ENCODE peak calls at places on chromosome 10, in seven cellular contexts. V is KG1; B is amygdala; I is left ventricle myocardium superior; G is fibroblast of pulmonary artery; A is central memory CD4-positive, alpha-beta T cell; N is NAMALWA. K is an unnamed sample.

GRCh38 chr10:114172776-114173555 is 1.0 kb downstream of the CCDC186 start:
- DNase-seq in G (no peak), B (no peak), N (peak; percentile 24), I (no peak), A (peak; percentile 4), V (peak; percentile 15), K (no peak)

GRCh38 chr10:30763933-30764332 is 134.4 kb upstream of the LYZL2 start:
- DNase-seq in A (no peak), I (no peak), G (no peak), N (no peak), B (no peak), V (no peak), K (no peak)

GRCh38 chr10:102744374-102745051 is 765 bp downstream of the WBP1L start:
- DNase-seq in G (no peak), I (no peak), A (peak; percentile 1), V (no peak), N (peak; percentile 47), B (no peak), K (no peak)

GRCh38 chr10:70650104-70650503 is 22.2 kb upstream of the ADAMTS14 start:
- DNase-seq in N (no peak), G (no peak), V (no peak), B (no peak), A (no peak), I (no peak), K (no peak)

GRCh38 chr10:60399343-60399742 is 9.7 kb upstream of the ANK3 start:
- DNase-seq in N (no peak), A (no peak), B (no peak), V (no peak), I (no peak), G (no peak), K (no peak)

GRCh38 chr10:91420868-91421267 is 10.7 kb downstream of the HECTD2 start:
- DNase-seq in B (no peak), N (no peak), G (peak; percentile 30), V (no peak), I (no peak), A (no peak), K (no peak)

GRCh38 chr10:352476-353235 is 217.4 kb downstream of the ZMYND11 start:
- DNase-seq in G (no peak), N (no peak), B (no peak), A (no peak), I (no peak), V (no peak), K (no peak)

GRCh38 chr10:26486304-26486703 is 48.2 kb downstream of the APBB1IP start:
- DNase-seq in V (no peak), I (no peak), A (no peak), N (no peak), B (no peak), G (peak; percentile 86), K (no peak)

GRCh38 chr10:27661511-27662286 is 83.9 kb downstream of the MKX start:
- DNase-seq in A (no peak), V (no peak), I (no peak), B (no peak), G (no peak), N (no peak), K (no peak)

GRCh38 chr10:100782845-100783244 is 37.5 kb downstream of the PAX2 start:
- DNase-seq in N (no peak), A (no peak), I (no peak), G (no peak), B (no peak), V (no peak), K (no peak)

GRCh38 chr10:71178880-71179279 is 33.5 kb upstream of the UNC5B start:
- DNase-seq in I (no peak), B (no peak), V (no peak), N (no peak), G (no peak), A (no peak), K (no peak)

GRCh38 chr10:81018898-81019890 is 481.5 kb downstream of the SH2D4B start:
- DNase-seq in N (peak; percentile 53), A (no peak), I (no peak), B (no peak), V (peak; percentile 8), G (peak; percentile 63), K (peak; percentile 15)

GRCh38 chr10:35343739-35344138 is 7.4 kb downstream of the CCNY start:
- DNase-seq in B (no peak), V (no peak), N (no peak), I (no peak), A (no peak), G (no peak), K (no peak)

GRCh38 chr10:6347391-6347951 is 144.7 kb downstream of the PFKFB3 start:
- DNase-seq in V (peak; percentile 82), N (peak; percentile 78), B (no peak), I (no peak), A (no peak), G (no peak), K (no peak)

GRCh38 chr10:79068203-79068561 is 584 bp upstream of the ZMIZ1 start:
- DNase-seq in G (peak; percentile 17), B (peak; percentile 55), A (peak; percentile 23), N (no peak), I (peak; percentile 64), V (no peak), K (peak; percentile 54)

GRCh38 chr10:15280462-15280861 is 90.6 kb downstream of the FAM171A1 start:
- DNase-seq in N (no peak), A (no peak), B (no peak), G (peak; percentile 50), I (no peak), V (no peak), K (no peak)

GRCh38 chr10:79285315-79286185 is 61.7 kb upstream of the PPIF start:
- DNase-seq in A (no peak), V (no peak), B (no peak), I (no peak), G (no peak), N (peak; percentile 4), K (no peak)

GRCh38 chr10:118729641-118730258 is 25.0 kb downstream of the CACUL1 start:
- DNase-seq in B (no peak), A (peak; percentile 9), N (peak; percentile 75), I (no peak), G (peak; percentile 35), V (no peak), K (no peak)

GRCh38 chr10:106548832-106549231 is 615.7 kb downstream of the SORCS1 start:
- DNase-seq in B (no peak), V (no peak), N (no peak), A (no peak), I (no peak), G (no peak), K (no peak)

GRCh38 chr10:54962134-54962900 is 161.3 kb upstream of the PCDH15 start:
- DNase-seq in N (no peak), A (no peak), V (no peak), G (no peak), I (no peak), B (no peak), K (no peak)

GRCh38 chr10:101694674-101695403 is at the start of gene FBXW4:
- DNase-seq in B (peak; percentile 60), G (peak; percentile 19), V (no peak), N (peak; percentile 72), A (peak; percentile 71), I (peak; percentile 76), K (peak; percentile 57)

GRCh38 chr10:649798-650690 is 39.4 kb downstream of the DIP2C start:
- DNase-seq in G (no peak), A (no peak), V (no peak), N (no peak), B (no peak), I (peak; percentile 38), K (peak; percentile 97)

GRCh38 chr10:101123085-101123814 is 7.8 kb upstream of the TLX1 start:
- DNase-seq in B (no peak), G (no peak), N (no peak), A (no peak), V (no peak), I (no peak), K (peak; percentile 28)

GRCh38 chr10:77643795-77644468 is 6.3 kb upstream of the KCNMA1 start:
- DNase-seq in I (no peak), V (peak; percentile 34), N (peak; percentile 58), A (no peak), G (peak; percentile 81), B (no peak), K (peak; percentile 46)

GRCh38 chr10:16583382-16583781 is 61.7 kb upstream of the C1QL3 start:
- DNase-seq in B (no peak), N (no peak), I (peak; percentile 50), V (no peak), A (no peak), G (no peak), K (no peak)

GRCh38 chr10:73992899-73993788 is 4.8 kb upstream of the VCL start:
- DNase-seq in N (no peak), B (no peak), V (no peak), G (peak; percentile 54), I (no peak), A (no peak), K (no peak)

GRCh38 chr10:93386496-93387369 is 95.4 kb downstream of the MYOF start:
- DNase-seq in I (peak; percentile 37), N (no peak), G (no peak), A (no peak), B (no peak), V (no peak), K (no peak)

GRCh38 chr10:88833722-88834121 is 17.9 kb downstream of the ANKRD22 start:
- DNase-seq in I (no peak), V (peak; percentile 31), N (no peak), A (no peak), G (no peak), B (no peak), K (no peak)